ENCODE peak calls at places on chromosomes 1 and 21, in six cellular contexts. S is H9, J is H1, O is IMR-90, R is neuronal stem cell, K is mesenchymal stem cell. Z is an unnamed sample.

GRCh38 chr1:147053269-147053668 is 115.1 kb downstream of the NBPF12 start:
- DNase-seq in S (no peak), J (no peak), O (no peak), R (no peak), K (no peak), Z (no peak)

GRCh38 chr1:52602328-52603300 is at the start of gene GPX7:
- DNase-seq in S (peak), J (peak), O (peak), R (no peak), K (peak), Z (peak)

GRCh38 chr1:111199329-111199728 is 1.1 kb downstream of the DENND2D start:
- DNase-seq in S (no peak), J (no peak), O (no peak), R (no peak), K (no peak), Z (no peak)

GRCh38 chr1:47951026-47951425 is 46.2 kb downstream of the TRABD2B start:
- DNase-seq in S (no peak), J (no peak), O (no peak), R (no peak), K (no peak), Z (no peak)

GRCh38 chr1:17189632-17190525 is 15.0 kb upstream of the PADI1 start:
- DNase-seq in S (no peak), J (peak), O (peak), R (no peak), K (peak), Z (peak)

GRCh38 chr1:40664167-40664537 is 1.3 kb downstream of the RIMS3 start:
- DNase-seq in S (no peak), J (no peak), O (no peak), R (no peak), K (no peak), Z (no peak)

GRCh38 chr21:39612233-39613028 is at the start of gene B3GALT5:
- DNase-seq in S (peak), J (peak), O (no peak), R (peak), K (peak), Z (no peak)

GRCh38 chr1:212606734-212607205 is 1.8 kb upstream of the ATF3 start:
- DNase-seq in S (no peak), J (no peak), O (no peak), R (no peak), K (peak), Z (peak)

GRCh38 chr1:221782461-221782860 is 40.6 kb upstream of the DUSP10 start:
- DNase-seq in S (no peak), J (no peak), O (no peak), R (no peak), K (peak), Z (no peak)

GRCh38 chr21:36507397-36508018 is 27.6 kb upstream of the CLDN14 start:
- DNase-seq in S (no peak), J (no peak), O (peak), R (no peak), K (peak), Z (no peak)

GRCh38 chr1:204931313-204931712 is 60.7 kb downstream of the NFASC start:
- DNase-seq in S (no peak), J (no peak), O (no peak), R (no peak), K (no peak), Z (no peak)

GRCh38 chr1:180343931-180344406 is 113.9 kb downstream of the LHX4 start:
- DNase-seq in S (no peak), J (no peak), O (peak), R (no peak), K (peak), Z (no peak)

GRCh38 chr1:167617100-167617949 is 12.7 kb upstream of the RCSD1 start:
- DNase-seq in S (no peak), J (no peak), O (peak), R (no peak), K (peak), Z (no peak)

GRCh38 chr1:6166655-6167390 is 13.3 kb downstream of the CHD5 start:
- DNase-seq in S (no peak), J (no peak), O (no peak), R (no peak), K (no peak), Z (no peak)

GRCh38 chr1:79133703-79134258 is 127.3 kb upstream of the ADGRL4 start:
- DNase-seq in S (no peak), J (no peak), O (no peak), R (no peak), K (no peak), Z (no peak)

GRCh38 chr1:150981177-150981804 is 801 bp upstream of the ANXA9 start:
- DNase-seq in S (peak), J (peak), O (no peak), R (no peak), K (no peak), Z (peak)

GRCh38 chr1:22850281-22850680 is 122.4 kb downstream of the LACTBL1 start:
- DNase-seq in S (no peak), J (no peak), O (no peak), R (no peak), K (no peak), Z (no peak)

GRCh38 chr21:30478015-30478414 is 2.2 kb downstream of the KRTAP19-1 start:
- DNase-seq in S (no peak), J (no peak), O (no peak), R (no peak), K (no peak), Z (no peak)

GRCh38 chr1:207007352-207008033 is 25.1 kb downstream of the C1orf116 start:
- DNase-seq in S (no peak), J (no peak), O (peak), R (peak), K (peak), Z (peak)

GRCh38 chr1:92989936-92990582 is 28.8 kb upstream of the DIPK1A start:
- DNase-seq in S (no peak), J (no peak), O (peak), R (no peak), K (no peak), Z (no peak)

GRCh38 chr1:114224196-114224907 is 70.7 kb upstream of the SYT6 start:
- DNase-seq in S (no peak), J (no peak), O (no peak), R (no peak), K (no peak), Z (no peak)

GRCh38 chr1:47785561-47786271 is 211.5 kb downstream of the TRABD2B start:
- DNase-seq in S (peak), J (peak), O (no peak), R (peak), K (no peak), Z (no peak)

GRCh38 chr1:22534951-22535350 is 28.3 kb upstream of the EPHA8 start:
- DNase-seq in S (no peak), J (no peak), O (no peak), R (no peak), K (no peak), Z (no peak)

GRCh38 chr1:239293350-239294111 is 92.8 kb upstream of the CHRM3 start:
- DNase-seq in S (no peak), J (no peak), O (no peak), R (no peak), K (no peak), Z (no peak)

GRCh38 chr1:161244888-161245287 is 6.9 kb upstream of the NR1I3 start:
- DNase-seq in S (no peak), J (no peak), O (no peak), R (no peak), K (no peak), Z (no peak)

GRCh38 chr1:11655263-11656079 is 794 bp downstream of the FBXO44 start:
- DNase-seq in S (no peak), J (no peak), O (no peak), R (no peak), K (no peak), Z (no peak)

GRCh38 chr1:40939320-40940059 is 40.0 kb upstream of the CTPS1 start:
- DNase-seq in S (no peak), J (no peak), O (peak), R (no peak), K (peak), Z (peak)

GRCh38 chr1:1001631-1002300 is 1.9 kb upstream of the HES4 start:
- DNase-seq in S (peak), J (peak), O (peak), R (peak), K (peak), Z (peak)

GRCh38 chr1:181767001-181767708 is 283.8 kb downstream of the CACNA1E start:
- DNase-seq in S (no peak), J (no peak), O (no peak), R (no peak), K (no peak), Z (peak)

GRCh38 chr1:202692959-202693555 is 17.2 kb downstream of the SYT2 start:
- DNase-seq in S (peak), J (peak), O (peak), R (peak), K (peak), Z (peak)

GRCh38 chr1:222529916-222530315 is 18.0 kb downstream of the HHIPL2 start:
- DNase-seq in S (no peak), J (no peak), O (no peak), R (no peak), K (no peak), Z (no peak)

GRCh38 chr1:111768023-111768422 is 12.3 kb downstream of the DDX20 start:
- DNase-seq in S (no peak), J (no peak), O (no peak), R (no peak), K (no peak), Z (no peak)

GRCh38 chr21:37742115-37742514 is 174.1 kb downstream of the KCNJ6 start:
- DNase-seq in S (no peak), J (no peak), O (no peak), R (no peak), K (no peak), Z (no peak)
- H4K91ac ChIP-seq in S (no peak), J (no peak), O (no peak), R (no peak), K (no peak), Z (no peak)

GRCh38 chr1:170721621-170722020 is 57.7 kb downstream of the PRRX1 start:
- DNase-seq in S (no peak), J (no peak), O (no peak), R (no peak), K (no peak), Z (no peak)
- H2BK5ac ChIP-seq in S (no peak), J (no peak), O (no peak), R (no peak), K (no peak), Z (no peak)

GRCh38 chr1:223642155-223642689 is 23.3 kb downstream of the CAPN8 start:
- DNase-seq in S (no peak), J (no peak), O (no peak), R (no peak), K (no peak), Z (no peak)
- H4K91ac ChIP-seq in S (no peak), J (no peak), O (no peak), R (no peak), K (no peak), Z (no peak)

GRCh38 chr1:16171314-16172223 is 15.7 kb upstream of the EPHA2 start:
- DNase-seq in S (no peak), J (no peak), O (no peak), R (no peak), K (no peak), Z (no peak)

GRCh38 chr1:16166117-16166516 is 10.2 kb upstream of the EPHA2 start:
- DNase-seq in S (no peak), J (no peak), O (no peak), R (no peak), K (no peak), Z (no peak)

GRCh38 chr1:16170283-16170673 is 14.4 kb upstream of the EPHA2 start:
- DNase-seq in S (no peak), J (no peak), O (no peak), R (no peak), K (no peak), Z (no peak)

GRCh38 chr1:16167331-16168143 is 11.7 kb upstream of the EPHA2 start:
- DNase-seq in S (peak), J (peak), O (no peak), R (peak), K (peak), Z (no peak)

DNA sequence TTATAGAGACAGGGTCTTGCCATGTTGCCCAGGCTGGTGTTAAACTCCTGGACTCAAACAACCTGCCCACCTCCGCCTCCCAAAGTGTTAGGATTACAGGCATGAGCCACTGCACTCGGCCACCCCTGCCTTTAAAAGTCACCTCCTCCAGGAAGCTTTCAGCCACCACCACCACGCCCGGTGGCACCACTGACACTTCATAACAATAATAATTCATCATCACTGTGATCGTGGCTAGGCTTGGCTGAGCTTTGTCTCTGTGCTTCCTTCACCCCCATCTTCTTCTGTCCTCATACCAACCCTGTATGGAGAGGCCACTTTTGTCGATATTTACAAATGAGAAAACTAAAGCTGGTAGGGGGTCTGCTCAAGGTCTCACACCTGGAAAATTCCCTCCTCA is 12.8 kb upstream of the EPHA2 start:
- DNase-seq in S (no peak), J (no peak), O (no peak), R (no peak), K (no peak), Z (no peak)
- H2BK5ac ChIP-seq in S (no peak), J (no peak), O (no peak), R (no peak), K (no peak), Z (no peak)

GRCh38 chr1:57464756-57465155 is 40.9 kb upstream of the DAB1 start:
- DNase-seq in S (no peak), J (no peak), O (no peak), R (no peak), K (no peak), Z (no peak)

GRCh38 chr1:57467825-57468224 is 44.0 kb upstream of the DAB1 start:
- DNase-seq in S (no peak), J (no peak), O (no peak), R (no peak), K (no peak), Z (no peak)

GRCh38 chr1:57471995-57472394 is 48.1 kb upstream of the DAB1 start:
- DNase-seq in S (no peak), J (no peak), O (no peak), R (no peak), K (no peak), Z (no peak)

GRCh38 chr1:57470028-57470427 is 46.2 kb upstream of the DAB1 start:
- DNase-seq in S (no peak), J (no peak), O (peak), R (no peak), K (no peak), Z (peak)

GRCh38 chr1:57468661-57469523 is 45.0 kb upstream of the DAB1 start:
- DNase-seq in S (no peak), J (no peak), O (peak), R (no peak), K (no peak), Z (peak)
- H4K91ac ChIP-seq in S (no peak), J (peak), O (peak), R (no peak), K (no peak), Z (no peak)

GRCh38 chr1:228166170-228166936 is 749 bp downstream of the IBA57 start:
- DNase-seq in S (peak), J (peak), O (peak), R (peak), K (peak), Z (peak)

GRCh38 chr1:228163004-228163753 is 2.4 kb upstream of the IBA57 start:
- DNase-seq in S (no peak), J (no peak), O (no peak), R (no peak), K (no peak), Z (peak)

GRCh38 chr1:228164561-228165371 is 838 bp upstream of the IBA57 start:
- DNase-seq in S (no peak), J (no peak), O (no peak), R (no peak), K (no peak), Z (no peak)

GRCh38 chr1:228163776-228164534 is 1.6 kb upstream of the IBA57 start:
- DNase-seq in S (no peak), J (no peak), O (no peak), R (no peak), K (no peak), Z (no peak)

GRCh38 chr1:228165372-228166169 is at the start of gene IBA57:
- DNase-seq in S (peak), J (peak), O (peak), R (peak), K (peak), Z (peak)
- H2BK5ac ChIP-seq in S (no peak), J (peak), O (peak), R (peak), K (peak), Z (peak)

GRCh38 chr1:196155586-196155985 is 452.7 kb downstream of the KCNT2 start:
- DNase-seq in S (no peak), J (no peak), O (no peak), R (no peak), K (no peak), Z (no peak)
- H4K91ac ChIP-seq in S (no peak), J (no peak), O (no peak), R (no peak), K (no peak), Z (no peak)